ENCODE peak calls at places on chromosomes 16 and 17, in five cellular contexts. F is fibroblast of the aortic adventitia, T is AG04450, C is IMR-90, G is OCI-LY7. W is an unnamed sample.
A peak's percentile ranks its signal among the peaks of the same experiment; 100 is the strongest.

GRCh38 chr16:79267781-79268180 is 332.8 kb downstream of the MAF start:
- DNase-seq in T (no peak), C (no peak), F (no peak), G (no peak), W (no peak)

GRCh38 chr16:8620535-8620934 is 963 bp upstream of the METTL22 start:
- DNase-seq in G (no peak), C (peak; percentile 11), T (no peak), F (no peak), W (peak; percentile 12)

GRCh38 chr16:54706406-54706805 is 224.3 kb upstream of the IRX5 start:
- DNase-seq in G (no peak), T (no peak), C (no peak), F (no peak), W (no peak)

GRCh38 chr17:67442787-67443624 is 65.9 kb downstream of the PITPNC1 start:
- DNase-seq in T (no peak), G (no peak), F (peak; percentile 50), C (no peak), W (no peak)

GRCh38 chr16:30163538-30163937 is 19.9 kb upstream of the CORO1A start:
- DNase-seq in T (no peak), F (no peak), C (no peak), G (no peak), W (no peak)

GRCh38 chr16:83215417-83216001 is 588.7 kb downstream of the CDH13 start:
- DNase-seq in G (peak; percentile 75), F (peak; percentile 34), T (peak; percentile 1), C (peak; percentile 44), W (peak; percentile 32)

GRCh38 chr16:29699324-29700219 is 20.6 kb downstream of the QPRT start:
- DNase-seq in T (no peak), F (no peak), C (no peak), G (no peak), W (no peak)

GRCh38 chr16:79293831-79294230 is 306.7 kb downstream of the MAF start:
- DNase-seq in T (no peak), G (no peak), C (no peak), F (no peak), W (no peak)

GRCh38 chr17:77749316-77749715 is 209.2 kb upstream of the TNRC6C start:
- DNase-seq in C (no peak), F (no peak), G (no peak), T (no peak), W (no peak)

GRCh38 chr17:11538366-11538765 is 59.9 kb upstream of the DNAH9 start:
- DNase-seq in F (no peak), G (no peak), C (no peak), T (no peak), W (no peak)

GRCh38 chr17:7204828-7205461 is 14.7 kb downstream of the DLG4 start:
- DNase-seq in F (peak; percentile 75), G (peak; percentile 95), C (peak; percentile 85), T (peak; percentile 59), W (peak; percentile 42)

GRCh38 chr16:85944572-85945423 is 45.8 kb downstream of the IRF8 start:
- DNase-seq in F (no peak), C (no peak), T (no peak), G (peak; percentile 37), W (no peak)

GRCh38 chr17:57995076-57995956 is 7.3 kb upstream of the VEZF1 start:
- DNase-seq in C (peak; percentile 81), T (peak; percentile 59), G (peak; percentile 77), F (peak; percentile 87), W (peak; percentile 69)

GRCh38 chr16:75097941-75098897 is 18.4 kb downstream of the LDHD start:
- DNase-seq in T (no peak), G (no peak), F (no peak), C (no peak), W (no peak)

GRCh38 chr16:19717781-19718623 is at the start of the genes IQCK and KNOP1:
- DNase-seq in T (peak; percentile 73), G (peak; percentile 92), F (peak; percentile 86), C (peak; percentile 87), W (peak; percentile 86)

GRCh38 chr17:56845934-56846333 is 12.0 kb downstream of the DGKE start:
- DNase-seq in T (no peak), C (no peak), G (no peak), F (no peak), W (no peak)

GRCh38 chr16:57805176-57805575 is 2.9 kb upstream of the KIFC3 start:
- DNase-seq in T (no peak), F (no peak), G (no peak), C (no peak), W (no peak)

GRCh38 chr17:57639381-57639780 is 105.7 kb downstream of the CCDC182 start:
- DNase-seq in C (no peak), F (no peak), G (no peak), T (no peak), W (no peak)

GRCh38 chr17:77320501-77321256 is 179.9 kb downstream of the SEC14L1 start:
- DNase-seq in G (no peak), T (no peak), C (no peak), F (peak; percentile 58), W (no peak)

GRCh38 chr16:2786061-2786825 is 1.1 kb downstream of the PRSS33 start:
- DNase-seq in C (no peak), G (no peak), F (no peak), T (no peak), W (no peak)

GRCh38 chr16:83268164-83268563 is 539.6 kb upstream of the HSBP1 start:
- DNase-seq in T (no peak), F (no peak), G (no peak), C (no peak), W (no peak)

GRCh38 chr17:28509784-28510183 is 3.6 kb downstream of the FOXN1 start:
- DNase-seq in C (no peak), G (no peak), T (no peak), F (no peak), W (peak; percentile 34)

GRCh38 chr17:41992576-41992975 is 24.7 kb downstream of the DNAJC7 start:
- DNase-seq in G (no peak), T (no peak), C (no peak), F (no peak), W (no peak)

GRCh38 chr17:55770220-55770870 is 19.5 kb downstream of the PCTP start:
- DNase-seq in F (peak; percentile 85), T (peak; percentile 29), C (peak; percentile 72), G (peak; percentile 46), W (peak; percentile 74)

GRCh38 chr16:31874354-31875111 is 926 bp downstream of the ZNF267 start:
- DNase-seq in C (peak; percentile 55), F (peak; percentile 73), T (no peak), G (peak; percentile 67), W (peak; percentile 72)

GRCh38 chr17:18070861-18071340 is 16.8 kb upstream of the DRG2 start:
- DNase-seq in T (peak; percentile 3), G (no peak), F (peak; percentile 38), C (peak; percentile 61), W (no peak)

GRCh38 chr16:77169650-77170236 is 21.2 kb upstream of the MON1B start:
- DNase-seq in F (peak; percentile 43), T (no peak), G (peak; percentile 65), C (peak; percentile 34), W (peak; percentile 31)

GRCh38 chr16:12462690-12463646 is 340.7 kb downstream of the CPPED1 start:
- DNase-seq in F (no peak), G (no peak), T (peak; percentile 33), C (peak; percentile 82), W (no peak)

GRCh38 chr17:9115446-9116265 is 94.3 kb downstream of the NTN1 start:
- DNase-seq in C (peak; percentile 6), G (no peak), T (no peak), F (peak; percentile 38), W (no peak)

GRCh38 chr16:82078125-82078524 is 43.1 kb downstream of the HSD17B2 start:
- DNase-seq in T (no peak), C (no peak), F (no peak), G (no peak), W (no peak)

GRCh38 chr16:31157136-31157535 is 7.3 kb upstream of the PRSS36 start:
- DNase-seq in C (no peak), T (no peak), F (no peak), G (no peak), W (no peak)

GRCh38 chr17:78735832-78736525 is 46.1 kb downstream of the CYTH1 start:
- DNase-seq in G (peak; percentile 73), F (peak; percentile 65), T (no peak), C (no peak), W (peak; percentile 69)

GRCh38 chr16:9837481-9837880 is 344.7 kb downstream of the GRIN2A start:
- DNase-seq in T (no peak), F (peak; percentile 46), G (no peak), C (no peak), W (no peak)

GRCh38 chr16:27690604-27691003 is 140.7 kb downstream of the KATNIP start:
- DNase-seq in F (peak; percentile 26), T (no peak), C (peak; percentile 5), G (peak; percentile 11), W (peak; percentile 19)

DNA sequence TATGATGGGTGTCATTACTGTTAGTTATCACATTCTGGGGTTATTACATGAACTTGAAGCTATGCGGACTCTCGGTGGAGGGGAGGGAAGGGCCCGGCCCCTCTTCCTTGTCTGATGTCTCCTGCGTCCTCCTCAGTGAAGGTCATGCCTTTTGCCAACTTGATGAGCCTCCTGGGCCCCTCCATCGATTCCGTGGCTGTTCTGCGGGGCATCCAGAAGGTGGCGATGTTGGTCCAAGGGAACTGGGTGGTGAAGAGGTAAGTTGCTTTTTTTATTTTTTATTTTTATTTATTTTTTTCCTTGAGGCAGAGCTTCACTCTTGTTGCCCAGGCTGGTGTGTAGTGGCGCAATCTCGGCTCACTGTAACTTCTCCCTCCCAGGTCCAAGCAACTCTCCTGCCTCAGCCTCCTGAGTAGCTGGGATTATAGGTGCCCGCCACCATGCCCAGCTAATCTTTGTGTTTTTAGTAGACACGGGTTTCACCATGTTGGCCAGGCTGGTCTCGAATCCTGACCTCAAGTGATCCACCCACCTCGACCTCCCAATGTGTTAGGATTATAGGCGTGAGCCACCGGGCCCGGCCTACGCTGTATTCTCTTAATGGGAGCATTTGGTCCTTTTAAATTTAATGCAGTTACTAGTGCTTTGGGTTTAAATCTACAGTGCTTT is 21.6 kb downstream of the POLR3E start:
- DNase-seq in G (peak; percentile 35), T (no peak), C (peak; percentile 22), F (peak; percentile 25), W (peak; percentile 33)
- TF ChIP-seq CTCF in G (peak; percentile 78), T (peak; percentile 62), C (peak; percentile 57), F (peak; percentile 60), W (peak; percentile 59)

GRCh38 chr16:67015317-67015731 is 13.6 kb upstream of the CBFB start:
- DNase-seq in C (no peak), G (no peak), T (no peak), F (no peak), W (no peak)
- TF ChIP-seq CTCF in C (no peak), G (peak; percentile 23), T (no peak), F (no peak), W (no peak)

GRCh38 chr16:67979955-67980678 is at the start of gene DPEP3:
- DNase-seq in G (no peak), C (no peak), T (no peak), F (no peak), W (no peak)
- TF ChIP-seq CTCF in G (no peak), C (peak; percentile 46), T (peak; percentile 32), F (peak; percentile 30), W (no peak)

DNA sequence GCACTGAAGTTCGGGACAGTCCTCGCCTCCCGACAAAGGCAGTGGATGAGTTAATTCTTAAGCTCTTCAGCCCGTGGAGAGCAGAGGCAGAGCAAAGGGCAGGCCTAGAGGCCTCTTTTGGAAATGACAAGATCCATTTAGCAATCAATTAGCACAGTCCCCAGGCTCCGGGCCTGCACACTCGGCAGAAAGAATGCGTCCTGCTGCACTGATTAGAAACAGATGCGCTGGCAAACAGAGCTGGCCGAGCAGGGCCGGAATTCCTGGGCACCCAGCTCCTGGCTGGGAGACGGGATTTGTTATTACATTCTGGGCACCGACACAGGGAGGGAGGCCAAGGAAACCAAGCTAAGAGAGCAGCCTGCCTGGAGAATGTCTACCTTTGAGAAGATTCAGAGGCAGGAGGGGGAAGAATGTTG is 162.9 kb downstream of the COPRS start:
- DNase-seq in F (peak; percentile 99), C (peak; percentile 88), T (peak; percentile 84), G (no peak), W (no peak)
- TF ChIP-seq CTCF in F (peak; percentile 45), C (no peak), T (peak; percentile 33), G (no peak), W (no peak)